ENCODE peak calls at places on chromosomes 12 and 14, in seven cellular contexts. V is SK-N-SH, W is OCI-LY7, A is PC-3, O is GM23248, F is hepatocyte, U is HCT116. S is an unnamed sample.

GRCh38 chr12:104638760-104639319 is 182.1 kb downstream of the CHST11 start:
- DNase-seq in V (no peak), W (no peak), A (no peak), O (no peak), F (no peak), U (no peak), S (no peak)

GRCh38 chr12:64716373-64716772 is 42.8 kb downstream of the GNS start:
- DNase-seq in V (no peak), W (no peak), A (no peak), O (no peak), F (peak; percentile 24), U (no peak), S (no peak)

GRCh38 chr12:69570000-69570516 is 15.2 kb upstream of the CCT2 start:
- DNase-seq in V (no peak), W (no peak), A (peak; percentile 84), O (peak; percentile 44), F (no peak), U (peak; percentile 54), S (no peak)

GRCh38 chr12:10018390-10018789 is 8.0 kb downstream of the CLEC12B start:
- DNase-seq in V (no peak), W (no peak), A (peak; percentile 42), O (no peak), F (no peak), U (no peak), S (no peak)

GRCh38 chr12:1281683-1282366 is 290.8 kb downstream of the ERC1 start:
- DNase-seq in V (no peak), W (no peak), A (peak; percentile 64), O (peak; percentile 90), F (no peak), U (no peak), S (no peak)

GRCh38 chr14:93891756-93892504 is 35.2 kb upstream of the FAM181A start:
- DNase-seq in V (no peak), W (no peak), A (peak; percentile 7), O (no peak), F (no peak), U (no peak), S (no peak)

GRCh38 chr14:24334431-24335271 is at the start of gene ADCY4:
- DNase-seq in V (peak; percentile 60), W (no peak), A (no peak), O (peak; percentile 50), F (no peak), U (no peak), S (no peak)

GRCh38 chr12:132583736-132584135 is 26.6 kb downstream of the LRCOL1 start:
- DNase-seq in V (no peak), W (no peak), A (no peak), O (no peak), F (no peak), U (no peak), S (no peak)

GRCh38 chr12:49959570-49960473 is 1.9 kb upstream of the AQP5 start:
- DNase-seq in V (no peak), W (peak; percentile 47), A (peak; percentile 80), O (no peak), F (no peak), U (peak; percentile 50), S (no peak)

GRCh38 chr12:123714302-123714627 is 2.1 kb downstream of the ATP6V0A2 start:
- DNase-seq in V (no peak), W (no peak), A (no peak), O (no peak), F (no peak), U (no peak), S (no peak)

GRCh38 chr14:63761356-63762117 is 33.7 kb upstream of the SGPP1 start:
- DNase-seq in V (no peak), W (no peak), A (no peak), O (no peak), F (no peak), U (no peak), S (no peak)

GRCh38 chr14:63727231-63727735 is 582 bp downstream of the SGPP1 start:
- DNase-seq in V (peak; percentile 82), W (peak; percentile 47), A (peak; percentile 15), O (peak; percentile 80), F (peak; percentile 66), U (no peak), S (no peak)

GRCh38 chr12:93751864-93752610 is 74.9 kb downstream of the CRADD start:
- DNase-seq in V (no peak), W (no peak), A (no peak), O (peak; percentile 12), F (no peak), U (no peak), S (no peak)

GRCh38 chr12:12338528-12339168 is 11.4 kb downstream of the MANSC1 start:
- DNase-seq in V (no peak), W (no peak), A (peak; percentile 67), O (peak; percentile 28), F (no peak), U (no peak), S (no peak)

GRCh38 chr12:101424620-101425019 is 17.0 kb upstream of the ARL1 start:
- DNase-seq in V (no peak), W (no peak), A (no peak), O (no peak), F (no peak), U (no peak), S (no peak)
- H2AFZ ChIP-seq in V (no peak overlapping the region), W (no peak overlapping the region), A (no peak overlapping the region), O (no peak overlapping the region), F (no peak overlapping the region), U (no peak overlapping the region), S (no peak overlapping the region)

GRCh38 chr14:98462908-98463307 is 809.1 kb downstream of the BCL11B start:
- DNase-seq in V (no peak), W (no peak), A (no peak), O (no peak), F (no peak), U (no peak), S (no peak)

GRCh38 chr14:98458702-98459101 is 813.3 kb downstream of the BCL11B start:
- DNase-seq in V (no peak), W (no peak), A (no peak), O (no peak), F (no peak), U (no peak), S (no peak)
- H3K9me2 ChIP-seq in V (no peaks in the 10 kb centered on the region), W (no peaks in the 10 kb centered on the region), A (no peaks in the 10 kb centered on the region), O (no peaks in the 10 kb centered on the region), F (no peaks in the 10 kb centered on the region), U (no peaks in the 10 kb centered on the region), S (no peaks in the 10 kb centered on the region)

DNA sequence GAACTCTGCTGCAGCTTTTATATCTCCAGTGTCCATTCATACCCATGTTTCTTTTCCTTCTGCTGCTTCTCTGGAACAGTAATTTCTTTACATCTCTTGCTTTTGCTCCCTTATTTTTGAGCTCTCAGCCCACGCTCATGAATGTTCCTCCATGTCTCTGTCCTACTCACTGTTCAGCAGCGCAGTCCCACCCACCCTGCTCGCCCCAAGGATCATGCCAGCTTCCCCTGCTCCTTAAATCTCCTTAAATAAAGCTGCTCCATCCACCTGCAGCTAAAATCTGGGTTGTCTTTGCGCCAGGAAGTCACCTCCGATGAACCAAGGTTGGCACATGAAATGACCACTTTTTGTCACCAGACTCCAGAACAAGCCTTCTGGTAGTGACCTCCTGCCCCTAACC is 201.1 kb upstream of the RGS6 start:
- DNase-seq in V (no peak), W (no peak), A (no peak), O (no peak), F (no peak), U (no peak), S (no peak)
- TF ChIP-seq EZH2phosphoT487 in V (no peak), W (no peak), A (no peak), O (no peak), F (no peak), U (no peak), S (no peak)

GRCh38 chr12:48445538-48445937 is 26.8 kb upstream of the ANP32D start:
- DNase-seq in V (no peak), W (no peak), A (no peak), O (no peak), F (no peak), U (no peak), S (no peak)
- H2AFZ ChIP-seq in V (no peak overlapping the region), W (no peak overlapping the region), A (no peak overlapping the region), O (no peak overlapping the region), F (no peak overlapping the region), U (no peak overlapping the region), S (no peak overlapping the region)

GRCh38 chr12:77974643-77975042 is 143.9 kb downstream of the NAV3 start:
- DNase-seq in V (no peak), W (no peak), A (no peak), O (no peak), F (no peak), U (no peak), S (no peak)
- H3K9me2 ChIP-seq in V (no peaks in the 10 kb centered on the region), W (no peaks in the 10 kb centered on the region), A (no peaks in the 10 kb centered on the region), O (no peaks in the 10 kb centered on the region), F (no peaks in the 10 kb centered on the region), U (no peaks in the 10 kb centered on the region), S (no peaks in the 10 kb centered on the region)

GRCh38 chr12:113154351-113154973 is 4.9 kb downstream of the CFAP73 start:
- DNase-seq in V (peak; percentile 83), W (peak; percentile 86), A (no peak), O (peak; percentile 65), F (peak; percentile 48), U (no peak), S (peak; percentile 51)
- TF ChIP-seq EZH2phosphoT487 in V (no peak), W (no peak), A (no peak), O (no peak), F (no peak), U (no peak), S (no peak)